ENCODE peak calls at places on chromosomes 12 and 14, in five cellular contexts. One of them, this sample, is unnamed.

GRCh38 chr12:6631549-6631961 is 4.2 kb downstream of the LPAR5 start:
- DNase-seq in NB4: no peak
- DNase-seq in breast epithelium: no peak
- DNase-seq in lower leg skin: no peak
- DNase-seq in HepG2: no peak
- DNase-seq in this sample: peak; percentile 61

GRCh38 chr12:132021031-132021871 is 71.5 kb downstream of the EP400 start:
- DNase-seq in NB4: no peak
- DNase-seq in breast epithelium: no peak
- DNase-seq in lower leg skin: no peak
- DNase-seq in HepG2: no peak
- DNase-seq in this sample: no peak

GRCh38 chr14:105414456-105415371 is 4.9 kb upstream of the MTA1 start:
- DNase-seq in NB4: peak; percentile 78
- DNase-seq in breast epithelium: peak; percentile 41
- DNase-seq in lower leg skin: peak; percentile 47
- DNase-seq in HepG2: peak; percentile 22
- DNase-seq in this sample: peak; percentile 64

GRCh38 chr12:62537544-62537943 is 70.9 kb downstream of the MON2 start:
- DNase-seq in NB4: peak; percentile 13
- DNase-seq in breast epithelium: no peak
- DNase-seq in lower leg skin: no peak
- DNase-seq in HepG2: no peak
- DNase-seq in this sample: no peak

GRCh38 chr12:10226086-10226485 is 13.4 kb downstream of the GABARAPL1 start:
- DNase-seq in NB4: no peak
- DNase-seq in breast epithelium: no peak
- DNase-seq in lower leg skin: no peak
- DNase-seq in HepG2: no peak
- DNase-seq in this sample: no peak

GRCh38 chr14:92253381-92253894 is 69.5 kb upstream of the SLC24A4 start:
- DNase-seq in NB4: no peak
- DNase-seq in breast epithelium: no peak
- DNase-seq in lower leg skin: no peak
- DNase-seq in HepG2: no peak
- DNase-seq in this sample: no peak

GRCh38 chr12:12661086-12661485 is 34.9 kb downstream of the GPR19 start:
- DNase-seq in NB4: no peak
- DNase-seq in breast epithelium: no peak
- DNase-seq in lower leg skin: no peak
- DNase-seq in HepG2: no peak
- DNase-seq in this sample: no peak

GRCh38 chr14:95077380-95077779 is 79.9 kb downstream of the DICER1 start:
- DNase-seq in NB4: no peak
- DNase-seq in breast epithelium: no peak
- DNase-seq in lower leg skin: no peak
- DNase-seq in HepG2: no peak
- DNase-seq in this sample: no peak

GRCh38 chr14:59331217-59331616 is 134.0 kb downstream of the GPR135 start:
- DNase-seq in NB4: no peak
- DNase-seq in breast epithelium: no peak
- DNase-seq in lower leg skin: no peak
- DNase-seq in HepG2: no peak
- DNase-seq in this sample: no peak

GRCh38 chr14:59332727-59333126 is 132.5 kb downstream of the GPR135 start:
- DNase-seq in NB4: no peak
- DNase-seq in breast epithelium: no peak
- DNase-seq in lower leg skin: no peak
- DNase-seq in HepG2: no peak
- DNase-seq in this sample: no peak

GRCh38 chr14:59333235-59333634 is 131.9 kb downstream of the GPR135 start:
- DNase-seq in NB4: no peak
- DNase-seq in breast epithelium: no peak
- DNase-seq in lower leg skin: no peak
- DNase-seq in HepG2: no peak
- DNase-seq in this sample: no peak

GRCh38 chr14:59336078-59336477 is 129.1 kb downstream of the GPR135 start:
- DNase-seq in NB4: no peak
- DNase-seq in breast epithelium: no peak
- DNase-seq in lower leg skin: no peak
- DNase-seq in HepG2: no peak
- DNase-seq in this sample: no peak

DNA sequence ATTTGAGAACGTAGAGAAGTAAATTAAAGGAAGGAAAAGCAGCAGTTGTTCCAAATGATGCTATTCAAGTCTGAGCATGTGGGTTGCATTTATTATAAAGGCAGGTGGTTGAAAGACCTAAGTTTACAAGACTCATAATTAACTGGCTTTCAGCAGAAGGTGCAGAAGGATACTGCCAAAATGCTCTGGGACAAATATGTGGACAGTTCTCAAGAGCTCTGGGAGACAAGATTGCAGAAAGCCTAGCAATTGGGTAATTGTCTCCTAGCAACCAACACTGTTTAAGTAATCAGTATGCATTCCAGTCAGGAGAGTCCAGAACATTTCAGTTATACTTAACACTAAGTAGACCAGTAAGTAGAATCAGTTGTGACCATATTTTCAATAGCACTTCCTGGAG is 131.5 kb downstream of the GPR135 start:
- DNase-seq in NB4: peak; percentile 18
- DNase-seq in breast epithelium: peak; percentile 72
- DNase-seq in lower leg skin: peak; percentile 65
- DNase-seq in HepG2: peak; percentile 40
- DNase-seq in this sample: no peak
- H3K4me3 ChIP-seq in NB4: no peak overlapping the region
- H3K4me3 ChIP-seq in breast epithelium: no peak overlapping the region
- H3K4me3 ChIP-seq in lower leg skin: no peak overlapping the region
- H3K4me3 ChIP-seq in HepG2: no peak overlapping the region
- H3K4me3 ChIP-seq in this sample: no peak overlapping the region

GRCh38 chr12:124433147-124433874 is 134.1 kb downstream of the NCOR2 start:
- DNase-seq in NB4: peak; percentile 62
- DNase-seq in breast epithelium: peak; percentile 58
- DNase-seq in lower leg skin: no peak
- DNase-seq in HepG2: no peak
- DNase-seq in this sample: no peak
- TF ChIP-seq CTCF in NB4: peak; percentile 15
- TF ChIP-seq CTCF in breast epithelium: no peak
- TF ChIP-seq CTCF in lower leg skin: no peak
- TF ChIP-seq CTCF in HepG2: no peak
- TF ChIP-seq CTCF in this sample: no peak

DNA sequence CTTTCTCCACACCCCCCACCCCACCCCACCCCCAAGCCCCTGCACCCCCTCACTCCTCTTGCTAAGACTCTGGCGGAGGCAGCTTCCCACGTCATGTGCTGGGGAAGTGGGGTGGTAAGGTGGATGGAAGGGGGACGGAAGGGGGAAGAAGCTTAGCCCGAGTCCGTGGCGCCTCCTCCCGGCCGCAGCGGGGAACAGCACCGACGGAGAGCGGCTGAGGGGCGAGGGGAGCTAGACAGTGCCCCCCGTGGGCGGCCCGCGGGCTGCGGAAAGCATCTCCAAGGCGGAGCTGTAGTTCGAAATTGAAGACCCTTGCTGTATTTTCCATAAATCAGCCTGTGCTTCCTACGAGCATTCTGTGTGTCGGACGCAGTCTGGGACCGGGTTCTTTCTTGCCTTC is 608 bp upstream of the GRIN2B start:
- DNase-seq in NB4: no peak
- DNase-seq in breast epithelium: no peak
- DNase-seq in lower leg skin: no peak
- DNase-seq in HepG2: no peak
- DNase-seq in this sample: peak; percentile 11
- H3K4me3 ChIP-seq in NB4: no peak overlapping the region
- H3K4me3 ChIP-seq in breast epithelium: peak overlapping the region; percentile 60
- H3K4me3 ChIP-seq in lower leg skin: no peak overlapping the region
- H3K4me3 ChIP-seq in HepG2: no peak overlapping the region
- H3K4me3 ChIP-seq in this sample: no peak overlapping the region

GRCh38 chr14:50060871-50061663 is 55.3 kb downstream of the VCPKMT start:
- DNase-seq in NB4: peak; percentile 93
- DNase-seq in breast epithelium: peak; percentile 73
- DNase-seq in lower leg skin: peak; percentile 76
- DNase-seq in HepG2: peak; percentile 89
- DNase-seq in this sample: peak; percentile 87
- TF ChIP-seq CTCF in NB4: no peak
- TF ChIP-seq CTCF in breast epithelium: peak; percentile 30
- TF ChIP-seq CTCF in lower leg skin: no peak
- TF ChIP-seq CTCF in HepG2: peak; percentile 3
- TF ChIP-seq CTCF in this sample: no peak

GRCh38 chr12:25194722-25195055 is 271 bp downstream of the DNAI7 start:
- DNase-seq in NB4: no peak
- DNase-seq in breast epithelium: no peak
- DNase-seq in lower leg skin: no peak
- DNase-seq in HepG2: no peak
- DNase-seq in this sample: no peak

GRCh38 chr12:25189656-25190055 is 5.3 kb downstream of the DNAI7 start:
- DNase-seq in NB4: no peak
- DNase-seq in breast epithelium: no peak
- DNase-seq in lower leg skin: no peak
- DNase-seq in HepG2: no peak
- DNase-seq in this sample: no peak

GRCh38 chr12:25197608-25198007 is 2.6 kb downstream of the ETFRF1 start:
- DNase-seq in NB4: peak; percentile 54
- DNase-seq in breast epithelium: no peak
- DNase-seq in lower leg skin: no peak
- DNase-seq in HepG2: no peak
- DNase-seq in this sample: no peak

GRCh38 chr12:25195056-25195971 is at the start of the genes DNAI7 and ETFRF1:
- DNase-seq in NB4: peak; percentile 100
- DNase-seq in breast epithelium: peak; percentile 95
- DNase-seq in lower leg skin: peak; percentile 95
- DNase-seq in HepG2: peak; percentile 91
- DNase-seq in this sample: peak; percentile 97

GRCh38 chr12:25194211-25194610 is 749 bp downstream of the DNAI7 start:
- DNase-seq in NB4: no peak
- DNase-seq in breast epithelium: no peak
- DNase-seq in lower leg skin: no peak
- DNase-seq in HepG2: no peak
- DNase-seq in this sample: no peak
- H3K4me3 ChIP-seq in NB4: peak overlapping the region; percentile 83
- H3K4me3 ChIP-seq in breast epithelium: peak overlapping the region; percentile 83
- H3K4me3 ChIP-seq in lower leg skin: no peak overlapping the region
- H3K4me3 ChIP-seq in HepG2: peak overlapping the region; percentile 81
- H3K4me3 ChIP-seq in this sample: no peak overlapping the region

GRCh38 chr12:121230538-121230907 is 20.6 kb downstream of the P2RX4 start:
- DNase-seq in NB4: no peak
- DNase-seq in breast epithelium: no peak
- DNase-seq in lower leg skin: no peak
- DNase-seq in HepG2: no peak
- DNase-seq in this sample: no peak

GRCh38 chr12:121226399-121226798 is 16.5 kb downstream of the P2RX4 start:
- DNase-seq in NB4: no peak
- DNase-seq in breast epithelium: no peak
- DNase-seq in lower leg skin: no peak
- DNase-seq in HepG2: no peak
- DNase-seq in this sample: no peak

GRCh38 chr12:121228919-121229650 is 19.2 kb downstream of the P2RX4 start:
- DNase-seq in NB4: no peak
- DNase-seq in breast epithelium: no peak
- DNase-seq in lower leg skin: no peak
- DNase-seq in HepG2: no peak
- DNase-seq in this sample: no peak

GRCh38 chr12:121224591-121224990 is 14.7 kb downstream of the P2RX4 start:
- DNase-seq in NB4: no peak
- DNase-seq in breast epithelium: no peak
- DNase-seq in lower leg skin: no peak
- DNase-seq in HepG2: no peak
- DNase-seq in this sample: no peak

GRCh38 chr12:121227294-121227693 is 17.4 kb downstream of the P2RX4 start:
- DNase-seq in NB4: no peak
- DNase-seq in breast epithelium: peak; percentile 71
- DNase-seq in lower leg skin: no peak
- DNase-seq in HepG2: peak; percentile 63
- DNase-seq in this sample: peak; percentile 94
- TF ChIP-seq CTCF in NB4: no peak
- TF ChIP-seq CTCF in breast epithelium: no peak
- TF ChIP-seq CTCF in lower leg skin: no peak
- TF ChIP-seq CTCF in HepG2: no peak
- TF ChIP-seq CTCF in this sample: peak; percentile 17

GRCh38 chr14:103607039-103607668 is 21.9 kb upstream of the KLC1 start:
- DNase-seq in NB4: peak; percentile 97
- DNase-seq in breast epithelium: peak; percentile 61
- DNase-seq in lower leg skin: peak; percentile 82
- DNase-seq in HepG2: no peak
- DNase-seq in this sample: peak; percentile 90

GRCh38 chr14:103611215-103611614 is 17.8 kb upstream of the KLC1 start:
- DNase-seq in NB4: no peak
- DNase-seq in breast epithelium: no peak
- DNase-seq in lower leg skin: no peak
- DNase-seq in HepG2: no peak
- DNase-seq in this sample: no peak

GRCh38 chr14:103604620-103605019 is 24.4 kb upstream of the KLC1 start:
- DNase-seq in NB4: no peak
- DNase-seq in breast epithelium: no peak
- DNase-seq in lower leg skin: no peak
- DNase-seq in HepG2: no peak
- DNase-seq in this sample: no peak

GRCh38 chr14:103613517-103613916 is 15.5 kb upstream of the KLC1 start:
- DNase-seq in NB4: no peak
- DNase-seq in breast epithelium: no peak
- DNase-seq in lower leg skin: no peak
- DNase-seq in HepG2: peak; percentile 54
- DNase-seq in this sample: no peak

DNA sequence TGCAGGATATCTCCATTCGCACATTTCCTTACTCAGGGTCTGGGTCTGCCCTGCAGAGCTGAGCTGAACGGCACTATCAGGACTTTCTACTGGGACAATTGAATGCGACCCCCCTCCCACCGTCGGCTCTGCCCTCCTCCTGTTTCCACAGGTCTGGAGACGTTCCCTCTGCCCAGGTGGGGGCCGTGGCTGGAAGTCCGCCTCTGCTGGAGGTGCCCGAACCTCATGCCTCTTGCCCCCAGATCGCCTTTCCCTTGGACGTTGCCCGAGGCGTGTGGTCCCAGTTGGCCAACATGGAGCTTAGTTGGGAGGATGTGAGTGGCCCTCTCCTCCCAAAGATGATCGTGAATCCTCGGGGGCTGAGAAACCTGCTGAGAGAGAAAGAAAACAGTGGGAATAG is 21.2 kb upstream of the KLC1 start:
- DNase-seq in NB4: no peak
- DNase-seq in breast epithelium: no peak
- DNase-seq in lower leg skin: no peak
- DNase-seq in HepG2: no peak
- DNase-seq in this sample: no peak
- H3K4me3 ChIP-seq in NB4: no peak overlapping the region
- H3K4me3 ChIP-seq in breast epithelium: peak overlapping the region; percentile 53
- H3K4me3 ChIP-seq in lower leg skin: no peak overlapping the region
- H3K4me3 ChIP-seq in HepG2: peak overlapping the region; percentile 39
- H3K4me3 ChIP-seq in this sample: no peak overlapping the region

DNA sequence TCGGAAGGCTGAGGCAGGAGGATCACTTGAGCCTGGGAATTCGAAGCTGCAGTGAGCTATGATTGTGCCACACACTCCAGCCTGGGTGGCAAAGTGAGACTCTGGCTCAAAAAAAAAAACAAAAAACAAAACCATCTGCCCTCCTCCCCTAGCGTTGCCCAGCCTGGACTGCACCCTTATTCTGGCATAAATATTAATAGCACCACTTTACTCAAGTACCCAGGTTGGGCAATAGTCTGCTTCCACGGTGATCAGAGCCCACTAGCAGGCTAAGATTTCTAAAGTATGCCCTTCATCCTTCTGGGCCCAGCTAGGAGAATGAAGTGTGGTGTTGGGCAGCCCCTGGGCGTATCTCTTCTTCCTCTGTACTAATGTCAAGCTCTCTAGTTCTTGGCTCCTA is 33.3 kb downstream of the KCTD10 start:
- DNase-seq in NB4: no peak
- DNase-seq in breast epithelium: no peak
- DNase-seq in lower leg skin: no peak
- DNase-seq in HepG2: no peak
- DNase-seq in this sample: no peak
- TF ChIP-seq CTCF in NB4: no peak
- TF ChIP-seq CTCF in breast epithelium: no peak
- TF ChIP-seq CTCF in lower leg skin: no peak
- TF ChIP-seq CTCF in HepG2: no peak
- TF ChIP-seq CTCF in this sample: no peak